ENCODE peak calls at places on chromosomes 5 and 9, in six cellular contexts. K is stomach; O is CD8-positive, alpha-beta T cell; X is fibroblast of lung; P is Caco-2; D is hepatocyte. G is an unnamed sample.

GRCh38 chr9:95788486-95789110 is 86.9 kb upstream of the ERCC6L2 start:
- DNase-seq in K (no peak), D (no peak), X (no peak), O (no peak), P (no peak), G (no peak)

GRCh38 chr9:20990867-20991266 is 40.6 kb downstream of the HACD4 start:
- DNase-seq in D (no peak), P (no peak), X (no peak), K (no peak), O (no peak), G (no peak)

GRCh38 chr5:92556747-92557146 is 1024.3 kb downstream of the NR2F1-AS1 start:
- DNase-seq in D (no peak), X (no peak), P (no peak), K (no peak), O (no peak), G (no peak)

GRCh38 chr5:149485655-149486615 is 65.3 kb downstream of the CSNK1A1 start:
- DNase-seq in P (peak; percentile 33), D (peak; percentile 90), O (no peak), X (peak; percentile 100), K (peak; percentile 79), G (no peak)

GRCh38 chr9:111251453-111251837 is 78.6 kb downstream of the OR2K2 start:
- DNase-seq in D (no peak), K (no peak), X (no peak), O (no peak), P (no peak), G (no peak)

GRCh38 chr5:137622850-137623249 is 113.0 kb downstream of the KLHL3 start:
- DNase-seq in O (no peak), P (no peak), D (no peak), X (peak; percentile 58), K (peak; percentile 86), G (no peak)

GRCh38 chr9:122936883-122937282 is 3.9 kb upstream of the RABGAP1 start:
- DNase-seq in P (no peak), K (no peak), D (no peak), O (no peak), X (no peak), G (no peak)

GRCh38 chr5:10034008-10034407 is 215.7 kb downstream of the ATPSCKMT start:
- DNase-seq in D (peak; percentile 13), P (no peak), O (no peak), X (no peak), K (no peak), G (no peak)

GRCh38 chr5:83512051-83512745 is 40.7 kb downstream of the VCAN start:
- DNase-seq in D (no peak), X (peak; percentile 81), K (no peak), O (no peak), P (no peak), G (no peak)

GRCh38 chr9:71355884-71356283 is 234.5 kb upstream of the TRPM3 start:
- DNase-seq in D (no peak), K (no peak), O (no peak), X (no peak), P (no peak), G (no peak)

GRCh38 chr5:42756630-42757601 is at the start of gene CCDC152:
- DNase-seq in O (peak; percentile 61), D (no peak), X (peak; percentile 51), K (peak; percentile 20), P (no peak), G (peak; percentile 71)

GRCh38 chr9:121651014-121651294 is 480 bp upstream of the DAB2IP start:
- DNase-seq in P (no peak), D (no peak), O (no peak), X (no peak), K (no peak), G (no peak)
- H3K4me3 ChIP-seq in P (peak overlapping the region; percentile 69), D (peak overlapping the region; percentile 71), O (no peak overlapping the region), X (no peak overlapping the region), K (peak overlapping the region; percentile 67), G (no peak overlapping the region)

DNA sequence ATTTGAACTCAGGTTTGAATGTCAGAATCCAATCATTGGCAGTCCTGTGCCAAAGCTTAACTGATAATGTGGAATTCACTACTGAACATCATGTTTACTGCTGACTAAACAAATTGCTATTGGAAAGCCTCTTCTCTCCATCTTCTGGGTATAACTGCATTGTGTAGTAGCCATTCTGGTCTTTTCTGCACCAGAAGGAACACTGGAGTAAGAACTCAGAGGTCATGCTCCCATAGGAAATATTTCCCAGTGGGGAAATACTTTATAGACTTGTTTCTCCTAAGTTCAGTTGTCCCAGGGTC is 25.9 kb downstream of the SLC1A3 start:
- DNase-seq in O (no peak), K (no peak), X (no peak), P (no peak), D (no peak), G (no peak)
- H3K4me3 ChIP-seq in O (no peak overlapping the region), K (no peak overlapping the region), X (no peak overlapping the region), P (no peak overlapping the region), D (no peak overlapping the region), G (no peak overlapping the region)

DNA sequence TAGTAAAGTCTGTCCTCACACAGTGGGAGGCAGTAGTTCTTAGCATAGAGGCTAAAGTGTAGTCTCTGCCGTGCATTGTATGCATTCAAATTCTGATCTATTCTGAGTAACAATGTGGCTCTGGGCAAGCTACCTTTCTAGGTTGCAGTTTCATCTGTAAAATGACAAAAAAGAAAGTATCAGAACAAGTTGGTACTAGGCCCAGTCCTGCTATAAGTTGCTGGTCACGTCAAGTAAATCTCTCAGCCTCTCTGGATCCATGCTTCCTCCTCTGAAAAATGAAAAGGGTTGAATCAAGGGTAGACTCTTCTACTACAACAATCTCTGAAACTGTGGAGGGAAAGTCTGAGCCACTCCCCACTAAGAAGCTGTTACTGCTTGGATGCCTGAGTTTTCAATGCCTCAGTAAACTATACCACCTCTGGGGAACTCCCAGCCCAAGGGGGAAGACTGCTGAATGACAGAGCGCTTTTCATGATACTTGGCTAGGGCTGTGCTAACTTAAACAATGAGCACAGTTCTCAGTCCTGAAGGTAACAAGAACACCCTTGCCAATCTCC is 34.5 kb upstream of the SPARC start:
- DNase-seq in X (peak; percentile 32), D (no peak), O (no peak), K (no peak), P (no peak), G (no peak)
- H3K4me3 ChIP-seq in X (no peak overlapping the region), D (no peak overlapping the region), O (no peak overlapping the region), K (no peak overlapping the region), P (no peak overlapping the region), G (no peak overlapping the region)

GRCh38 chr5:141383345-141383744 is 803 bp downstream of the PCDHGA7 start:
- DNase-seq in X (no peak), P (no peak), O (no peak), K (no peak), D (no peak), G (no peak)
- H3K4me3 ChIP-seq in X (peak overlapping the region; percentile 64), P (no peak overlapping the region), O (no peak overlapping the region), K (peak overlapping the region; percentile 8), D (no peak overlapping the region), G (no peak overlapping the region)

DNA sequence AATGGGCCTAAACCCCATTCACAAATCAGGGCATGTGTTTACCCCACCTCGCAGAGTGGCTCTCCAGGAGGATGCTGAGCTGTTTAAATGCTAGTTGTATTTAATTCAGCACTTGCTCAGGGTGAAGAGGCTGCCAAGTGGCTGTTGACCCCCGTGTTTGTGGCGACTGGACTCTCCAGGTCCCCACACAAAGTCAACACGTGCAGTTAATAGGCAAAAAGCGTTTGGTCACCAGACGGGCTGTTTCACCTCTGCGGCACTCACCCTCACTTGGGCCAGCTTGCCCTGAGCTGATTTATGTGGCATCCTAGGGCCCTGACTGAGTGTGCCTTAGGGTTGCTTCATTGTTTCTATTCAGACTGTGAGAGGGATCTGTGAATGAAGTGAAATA is 152.3 kb downstream of the GAS1 start:
- DNase-seq in D (no peak), X (no peak), K (no peak), P (no peak), O (no peak), G (no peak)
- H3K4me3 ChIP-seq in D (no peak overlapping the region), X (no peak overlapping the region), K (no peak overlapping the region), P (no peak overlapping the region), O (no peak overlapping the region), G (no peak overlapping the region)

GRCh38 chr5:75668988-75669760 is 48.1 kb downstream of the POC5 start:
- DNase-seq in O (no peak), K (peak; percentile 62), P (peak; percentile 18), D (peak; percentile 52), X (peak; percentile 27), G (no peak)

GRCh38 chr5:75666801-75667200 is 50.4 kb downstream of the POC5 start:
- DNase-seq in X (peak; percentile 4), D (no peak), K (no peak), P (no peak), O (no peak), G (no peak)

GRCh38 chr5:75670571-75670970 is 46.7 kb downstream of the POC5 start:
- DNase-seq in P (no peak), X (peak; percentile 3), O (no peak), K (no peak), D (peak; percentile 36), G (no peak)

GRCh38 chr5:75667586-75667985 is 49.7 kb downstream of the POC5 start:
- DNase-seq in P (no peak), K (no peak), X (no peak), D (no peak), O (no peak), G (no peak)

DNA sequence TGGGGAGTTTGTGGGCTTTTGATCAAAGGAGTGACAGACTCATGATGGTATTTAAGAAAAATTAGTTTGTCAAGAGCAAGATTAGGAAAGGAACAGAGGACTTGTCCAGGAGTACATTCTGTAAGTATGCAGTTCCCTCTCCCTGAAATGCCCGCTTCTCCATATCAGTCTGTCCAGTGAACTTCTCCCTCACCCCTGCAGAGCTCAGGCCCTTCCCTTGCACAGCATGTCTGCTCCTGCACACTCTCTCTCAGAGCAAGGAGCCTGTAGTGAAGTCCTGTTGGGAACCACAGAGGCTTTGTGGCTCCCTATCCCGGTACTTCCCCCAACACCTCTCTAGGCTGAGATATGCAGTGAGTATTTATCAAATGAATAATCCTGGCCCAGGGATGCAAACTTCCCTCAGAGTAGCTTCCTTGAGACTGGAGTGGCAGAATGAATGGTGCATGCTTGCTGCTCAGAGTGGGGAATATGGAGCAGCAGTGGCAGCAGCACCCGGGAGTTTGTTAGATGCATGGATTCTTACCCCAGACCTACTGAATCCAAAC is 48.8 kb downstream of the POC5 start:
- DNase-seq in X (peak; percentile 17), K (no peak), O (no peak), P (no peak), D (no peak), G (no peak)
- H3K4me3 ChIP-seq in X (no peak overlapping the region), K (no peak overlapping the region), O (peak overlapping the region; percentile 48), P (no peak overlapping the region), D (no peak overlapping the region), G (no peak overlapping the region)

GRCh38 chr5:55175781-55176175 is 2.8 kb upstream of the CDC20B start:
- DNase-seq in D (no peak), O (no peak), X (no peak), K (no peak), P (no peak), G (no peak)

GRCh38 chr5:55176176-55176818 is 3.3 kb upstream of the CDC20B start:
- DNase-seq in X (no peak), D (peak; percentile 80), K (peak; percentile 73), O (no peak), P (peak; percentile 87), G (no peak)

GRCh38 chr5:55173696-55174101 is 722 bp upstream of the CDC20B start:
- DNase-seq in D (no peak), K (no peak), X (no peak), O (no peak), P (no peak), G (no peak)

GRCh38 chr5:55180016-55180415 is 7.0 kb upstream of the CDC20B start:
- DNase-seq in X (no peak), K (no peak), D (no peak), P (no peak), O (no peak), G (no peak)

GRCh38 chr5:55177078-55177477 is 4.1 kb upstream of the CDC20B start:
- DNase-seq in D (no peak), O (no peak), P (no peak), K (no peak), X (no peak), G (no peak)
- H3K4me3 ChIP-seq in D (no peak overlapping the region), O (no peak overlapping the region), P (no peak overlapping the region), K (no peak overlapping the region), X (no peak overlapping the region), G (no peak overlapping the region)